ENCODE peak calls at places on chromosomes 4 and X, in five cellular contexts. One of them, this sample, is unnamed.

GRCh38 chrX:153851981-153852380 is 21.6 kb upstream of the PDZD4 start:
- DNase-seq in HepG2: no peak
- DNase-seq in IMR-90: no peak
- DNase-seq in SK-N-SH: no peak
- DNase-seq in K562: no peak
- DNase-seq in this sample: no peak

GRCh38 chr4:121278811-121279368 is 101.9 kb downstream of the QRFPR start:
- DNase-seq in HepG2: no peak
- DNase-seq in IMR-90: peak; percentile 33
- DNase-seq in SK-N-SH: no peak
- DNase-seq in K562: no peak
- DNase-seq in this sample: peak; percentile 47

GRCh38 chr4:16794816-16795445 is 103.5 kb downstream of the LDB2 start:
- DNase-seq in HepG2: peak; percentile 63
- DNase-seq in IMR-90: peak; percentile 60
- DNase-seq in SK-N-SH: peak; percentile 45
- DNase-seq in K562: peak; percentile 30
- DNase-seq in this sample: no peak

GRCh38 chr4:52142816-52143215 is 91.7 kb downstream of the SPATA18 start:
- DNase-seq in HepG2: no peak
- DNase-seq in IMR-90: no peak
- DNase-seq in SK-N-SH: no peak
- DNase-seq in K562: no peak
- DNase-seq in this sample: no peak

GRCh38 chr4:86939737-86940141 is 4.9 kb downstream of the AFF1 start:
- DNase-seq in HepG2: no peak
- DNase-seq in IMR-90: no peak
- DNase-seq in SK-N-SH: no peak
- DNase-seq in K562: no peak
- DNase-seq in this sample: peak; percentile 98

GRCh38 chr4:120704529-120704928 is 218.0 kb downstream of the PRDM5 start:
- DNase-seq in HepG2: no peak
- DNase-seq in IMR-90: no peak
- DNase-seq in SK-N-SH: no peak
- DNase-seq in K562: no peak
- DNase-seq in this sample: no peak

GRCh38 chrX:47644557-47645091 is 5.7 kb downstream of the ELK1 start:
- DNase-seq in HepG2: no peak
- DNase-seq in IMR-90: peak; percentile 44
- DNase-seq in SK-N-SH: peak; percentile 65
- DNase-seq in K562: peak; percentile 33
- DNase-seq in this sample: no peak

GRCh38 chr4:76974150-76974549 is 24.6 kb downstream of the SEPTIN11 start:
- DNase-seq in HepG2: no peak
- DNase-seq in IMR-90: no peak
- DNase-seq in SK-N-SH: no peak
- DNase-seq in K562: no peak
- DNase-seq in this sample: no peak

GRCh38 chr4:141066690-141067089 is 66.6 kb downstream of the RNF150 start:
- DNase-seq in HepG2: no peak
- DNase-seq in IMR-90: no peak
- DNase-seq in SK-N-SH: no peak
- DNase-seq in K562: no peak
- DNase-seq in this sample: no peak

GRCh38 chr4:85457752-85458467 is 17.0 kb upstream of the ARHGAP24 start:
- DNase-seq in HepG2: no peak
- DNase-seq in IMR-90: no peak
- DNase-seq in SK-N-SH: no peak
- DNase-seq in K562: no peak
- DNase-seq in this sample: no peak

GRCh38 chr4:142961866-142962265 is 115.8 kb upstream of the INPP4B start:
- DNase-seq in HepG2: no peak
- DNase-seq in IMR-90: no peak
- DNase-seq in SK-N-SH: no peak
- DNase-seq in K562: no peak
- DNase-seq in this sample: no peak

GRCh38 chr4:139014391-139015268 is 951 bp upstream of the NOCT start:
- DNase-seq in HepG2: peak; percentile 64
- DNase-seq in IMR-90: peak; percentile 94
- DNase-seq in SK-N-SH: peak; percentile 44
- DNase-seq in K562: peak; percentile 37
- DNase-seq in this sample: peak; percentile 32

GRCh38 chr4:105106416-105106815 is 40.3 kb upstream of the TET2 start:
- DNase-seq in HepG2: no peak
- DNase-seq in IMR-90: no peak
- DNase-seq in SK-N-SH: no peak
- DNase-seq in K562: no peak
- DNase-seq in this sample: no peak

GRCh38 chr4:93237526-93237925 is 591.0 kb upstream of the ATOH1 start:
- DNase-seq in HepG2: no peak
- DNase-seq in IMR-90: no peak
- DNase-seq in SK-N-SH: no peak
- DNase-seq in K562: no peak
- DNase-seq in this sample: no peak

GRCh38 chrX:49303346-49303745 is at the start of gene GAGE10:
- DNase-seq in HepG2: no peak
- DNase-seq in IMR-90: no peak
- DNase-seq in SK-N-SH: no peak
- DNase-seq in K562: no peak
- DNase-seq in this sample: no peak

GRCh38 chrX:48703642-48704481 is 7.3 kb downstream of the SUV39H1 start:
- DNase-seq in HepG2: no peak
- DNase-seq in IMR-90: peak; percentile 23
- DNase-seq in SK-N-SH: no peak
- DNase-seq in K562: no peak
- DNase-seq in this sample: no peak

GRCh38 chr4:148810461-148810860 is 368.2 kb upstream of the NR3C2 start:
- DNase-seq in HepG2: no peak
- DNase-seq in IMR-90: no peak
- DNase-seq in SK-N-SH: no peak
- DNase-seq in K562: no peak
- DNase-seq in this sample: no peak

GRCh38 chr4:162954976-162955375 is 211.7 kb downstream of the NAF1 start:
- DNase-seq in HepG2: no peak
- DNase-seq in IMR-90: no peak
- DNase-seq in SK-N-SH: no peak
- DNase-seq in K562: no peak
- DNase-seq in this sample: no peak

GRCh38 chr4:125985856-125986255 is 671.1 kb downstream of the FAT4 start:
- DNase-seq in HepG2: no peak
- DNase-seq in IMR-90: no peak
- DNase-seq in SK-N-SH: no peak
- DNase-seq in K562: peak; percentile 33
- DNase-seq in this sample: peak; percentile 23

DNA sequence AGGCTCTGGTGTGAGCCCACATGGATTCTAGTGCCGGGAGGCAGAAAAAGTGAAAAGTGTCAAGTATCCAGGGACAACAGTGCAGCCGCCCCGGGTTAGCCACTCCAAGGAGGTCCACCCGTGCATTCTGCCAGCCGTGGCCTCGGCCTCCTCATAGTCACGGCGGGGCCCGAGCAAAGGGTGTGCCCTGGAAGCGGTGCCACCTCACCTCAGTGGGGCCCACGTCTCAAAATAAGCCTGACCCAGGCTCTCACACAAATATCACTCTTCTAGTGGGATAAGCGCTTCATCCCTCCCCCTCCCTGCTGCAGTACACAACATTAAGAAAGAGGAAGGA is 427 bp upstream of the KLHL13 start:
- DNase-seq in HepG2: no peak
- DNase-seq in IMR-90: no peak
- DNase-seq in SK-N-SH: no peak
- DNase-seq in K562: peak; percentile 6
- DNase-seq in this sample: no peak
- TF ChIP-seq MXI1 in HepG2: no peak
- TF ChIP-seq MXI1 in IMR-90: no peak
- TF ChIP-seq MXI1 in SK-N-SH: no peak
- TF ChIP-seq MXI1 in K562: no peak
- TF ChIP-seq MXI1 in this sample: no peak

GRCh38 chr4:137427411-137427810 is 104.9 kb downstream of the PCDH18 start:
- DNase-seq in HepG2: no peak
- DNase-seq in IMR-90: no peak
- DNase-seq in SK-N-SH: no peak
- DNase-seq in K562: no peak
- DNase-seq in this sample: no peak

GRCh38 chr4:137420901-137421384 is 111.4 kb downstream of the PCDH18 start:
- DNase-seq in HepG2: no peak
- DNase-seq in IMR-90: no peak
- DNase-seq in SK-N-SH: no peak
- DNase-seq in K562: no peak
- DNase-seq in this sample: no peak

GRCh38 chr4:137425281-137425680 is 107.0 kb downstream of the PCDH18 start:
- DNase-seq in HepG2: no peak
- DNase-seq in IMR-90: no peak
- DNase-seq in SK-N-SH: no peak
- DNase-seq in K562: no peak
- DNase-seq in this sample: no peak

GRCh38 chr4:137421796-137422195 is 110.5 kb downstream of the PCDH18 start:
- DNase-seq in HepG2: no peak
- DNase-seq in IMR-90: peak; percentile 55
- DNase-seq in SK-N-SH: no peak
- DNase-seq in K562: no peak
- DNase-seq in this sample: no peak

DNA sequence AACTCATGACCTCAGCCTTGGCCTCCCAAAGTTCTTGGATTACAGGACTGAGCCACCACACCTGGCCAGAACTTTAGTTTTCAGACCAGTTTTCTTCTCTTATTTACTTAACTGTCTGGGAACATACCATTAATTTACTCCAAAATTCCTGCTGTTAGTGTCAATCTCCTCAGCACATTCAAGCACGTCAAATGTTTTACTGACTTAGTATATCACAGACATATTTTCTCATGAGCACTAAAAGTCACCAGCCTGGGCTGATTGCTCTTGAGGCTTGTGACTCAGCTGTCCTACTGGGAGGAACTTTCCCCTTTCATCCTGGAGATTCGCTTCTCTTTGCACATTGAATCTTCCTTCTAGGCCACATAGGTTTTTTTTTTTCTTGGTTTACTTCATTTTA is 109.6 kb downstream of the PCDH18 start:
- DNase-seq in HepG2: no peak
- DNase-seq in IMR-90: no peak
- DNase-seq in SK-N-SH: no peak
- DNase-seq in K562: no peak
- DNase-seq in this sample: no peak
- TF ChIP-seq MXI1 in HepG2: no peak
- TF ChIP-seq MXI1 in IMR-90: no peak
- TF ChIP-seq MXI1 in SK-N-SH: no peak
- TF ChIP-seq MXI1 in K562: no peak
- TF ChIP-seq MXI1 in this sample: no peak

GRCh38 chr4:122747068-122747467 is 14.6 kb downstream of the BBS12 start:
- DNase-seq in HepG2: no peak
- DNase-seq in IMR-90: no peak
- DNase-seq in SK-N-SH: no peak
- DNase-seq in K562: no peak
- DNase-seq in this sample: no peak

GRCh38 chr4:122744229-122744628 is 11.7 kb downstream of the BBS12 start:
- DNase-seq in HepG2: peak; percentile 51
- DNase-seq in IMR-90: peak; percentile 80
- DNase-seq in SK-N-SH: no peak
- DNase-seq in K562: no peak
- DNase-seq in this sample: no peak

GRCh38 chr4:122746485-122746965 is 14.0 kb downstream of the BBS12 start:
- DNase-seq in HepG2: no peak
- DNase-seq in IMR-90: no peak
- DNase-seq in SK-N-SH: no peak
- DNase-seq in K562: no peak
- DNase-seq in this sample: no peak

GRCh38 chr4:122739174-122739573 is 6.7 kb downstream of the BBS12 start:
- DNase-seq in HepG2: no peak
- DNase-seq in IMR-90: peak; percentile 88
- DNase-seq in SK-N-SH: no peak
- DNase-seq in K562: no peak
- DNase-seq in this sample: no peak

DNA sequence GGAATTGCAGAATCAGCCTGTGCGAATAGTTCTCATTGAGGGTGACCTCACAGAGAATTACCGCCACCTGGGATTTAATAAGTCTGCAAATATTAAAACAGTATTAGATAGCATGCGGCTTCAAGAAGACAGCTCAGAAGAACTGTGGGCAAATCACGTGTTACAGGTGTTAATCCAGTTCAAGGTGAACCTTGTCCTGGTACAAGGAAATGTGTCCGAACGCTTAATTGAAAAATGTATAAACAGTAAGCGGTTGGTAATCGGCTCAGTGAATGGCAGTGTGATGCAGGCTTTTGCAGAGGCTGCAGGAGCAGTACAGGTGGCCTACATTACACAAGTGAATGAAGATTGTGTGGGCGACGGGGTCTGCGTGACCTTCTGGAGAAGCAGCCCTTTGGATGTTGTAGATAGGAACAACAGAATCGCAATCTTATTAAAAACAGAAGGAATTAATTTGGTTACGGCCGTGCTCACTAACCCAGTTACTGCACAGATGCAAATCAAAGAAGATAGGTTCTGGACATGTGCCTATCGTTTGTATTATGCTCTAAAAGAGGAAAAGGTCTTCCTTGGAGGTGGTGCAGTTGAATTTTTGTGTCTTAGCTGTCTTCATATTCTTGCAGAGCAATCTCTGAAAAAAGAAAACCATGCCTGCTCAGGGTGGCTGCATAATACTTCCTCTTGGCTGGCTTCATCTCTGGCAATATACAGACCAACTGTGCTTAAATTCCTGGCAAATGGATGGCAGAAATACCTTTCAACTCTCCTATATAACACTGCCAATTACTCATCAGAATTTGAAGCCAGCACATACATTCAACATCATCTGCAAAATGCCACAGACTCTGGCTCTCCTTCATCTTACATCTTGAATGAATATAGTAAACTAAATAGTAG is 10.7 kb downstream of the BBS12 start:
- DNase-seq in HepG2: no peak
- DNase-seq in IMR-90: no peak
- DNase-seq in SK-N-SH: peak; percentile 60
- DNase-seq in K562: no peak
- DNase-seq in this sample: no peak
- TF ChIP-seq MXI1 in HepG2: no peak
- TF ChIP-seq MXI1 in IMR-90: no peak
- TF ChIP-seq MXI1 in SK-N-SH: peak; percentile 60
- TF ChIP-seq MXI1 in K562: no peak
- TF ChIP-seq MXI1 in this sample: no peak

DNA sequence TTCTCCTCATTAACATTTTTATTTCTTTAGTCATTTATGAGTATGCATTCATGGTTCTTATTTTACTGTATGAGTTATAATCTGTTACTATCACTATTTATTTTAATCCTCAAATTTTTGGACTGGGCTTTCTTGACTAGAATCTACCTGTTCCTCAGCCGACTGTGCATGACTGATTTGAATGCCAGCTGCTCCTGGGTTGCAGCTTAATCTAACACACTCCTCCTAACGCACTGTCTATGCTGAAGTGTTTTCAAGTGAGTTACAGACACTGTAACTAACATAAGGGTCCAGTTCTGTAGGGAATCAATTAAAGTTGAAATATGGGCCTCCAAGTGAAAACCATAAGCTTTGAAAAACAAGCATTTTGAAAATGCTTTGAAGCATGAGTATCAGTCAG is 137.4 kb upstream of the ARSJ start:
- DNase-seq in HepG2: no peak
- DNase-seq in IMR-90: no peak
- DNase-seq in SK-N-SH: no peak
- DNase-seq in K562: no peak
- DNase-seq in this sample: no peak
- TF ChIP-seq MXI1 in HepG2: no peak
- TF ChIP-seq MXI1 in IMR-90: no peak
- TF ChIP-seq MXI1 in SK-N-SH: no peak
- TF ChIP-seq MXI1 in K562: no peak
- TF ChIP-seq MXI1 in this sample: no peak